ENCODE peak calls at places on chromosome 4, in seven cellular contexts. One of them, this sample, is unnamed.

GRCh38 chr4:680931-681645 is 6.7 kb downstream of the MYL5 start:
- DNase-seq in activated T-cell treated with anti-CD3 and anti-CD28 coated beads, Interleukin-2, amount 50 U/mL, for 72 hours: peak; percentile 66
- DNase-seq in M059J: peak; percentile 35
- DNase-seq in A549: peak; percentile 24
- DNase-seq in posterior cingulate gyrus: no peak
- DNase-seq in NCI-H1092 treated with DMSO at 0.1 percent for 48 hours: no peak
- DNase-seq in AG08396: peak; percentile 81
- DNase-seq in this sample: peak; percentile 55

GRCh38 chr4:75686346-75686745 is 13.1 kb upstream of the G3BP2 start:
- DNase-seq in NCI-H1092 treated with DMSO at 0.1 percent for 48 hours: no peak
- DNase-seq in posterior cingulate gyrus: no peak
- DNase-seq in M059J: no peak
- DNase-seq in AG08396: no peak
- DNase-seq in A549: no peak
- DNase-seq in activated T-cell treated with anti-CD3 and anti-CD28 coated beads, Interleukin-2, amount 50 U/mL, for 72 hours: peak; percentile 32
- DNase-seq in this sample: no peak

GRCh38 chr4:2436301-2436700 is 17.5 kb downstream of the CFAP99 start:
- DNase-seq in NCI-H1092 treated with DMSO at 0.1 percent for 48 hours: peak; percentile 14
- DNase-seq in activated T-cell treated with anti-CD3 and anti-CD28 coated beads, Interleukin-2, amount 50 U/mL, for 72 hours: no peak
- DNase-seq in AG08396: no peak
- DNase-seq in posterior cingulate gyrus: peak; percentile 62
- DNase-seq in M059J: peak; percentile 20
- DNase-seq in A549: peak; percentile 49
- DNase-seq in this sample: no peak

GRCh38 chr4:53459548-53459947 is 82.1 kb downstream of the FIP1L1 start:
- DNase-seq in posterior cingulate gyrus: no peak
- DNase-seq in activated T-cell treated with anti-CD3 and anti-CD28 coated beads, Interleukin-2, amount 50 U/mL, for 72 hours: no peak
- DNase-seq in A549: peak; percentile 10
- DNase-seq in M059J: peak; percentile 23
- DNase-seq in NCI-H1092 treated with DMSO at 0.1 percent for 48 hours: no peak
- DNase-seq in AG08396: peak; percentile 7
- DNase-seq in this sample: no peak

GRCh38 chr4:69713593-69713992 is 46.8 kb downstream of the SULT1B1 start:
- DNase-seq in NCI-H1092 treated with DMSO at 0.1 percent for 48 hours: no peak
- DNase-seq in AG08396: no peak
- DNase-seq in posterior cingulate gyrus: no peak
- DNase-seq in M059J: no peak
- DNase-seq in A549: peak; percentile 2
- DNase-seq in activated T-cell treated with anti-CD3 and anti-CD28 coated beads, Interleukin-2, amount 50 U/mL, for 72 hours: no peak
- DNase-seq in this sample: no peak

GRCh38 chr4:143178923-143179322 is 5.8 kb upstream of the USP38 start:
- DNase-seq in posterior cingulate gyrus: no peak
- DNase-seq in M059J: no peak
- DNase-seq in NCI-H1092 treated with DMSO at 0.1 percent for 48 hours: no peak
- DNase-seq in AG08396: no peak
- DNase-seq in activated T-cell treated with anti-CD3 and anti-CD28 coated beads, Interleukin-2, amount 50 U/mL, for 72 hours: no peak
- DNase-seq in A549: no peak
- DNase-seq in this sample: no peak

GRCh38 chr4:64846417-64846816 is 437.2 kb upstream of the TECRL start:
- DNase-seq in M059J: peak; percentile 18
- DNase-seq in posterior cingulate gyrus: no peak
- DNase-seq in NCI-H1092 treated with DMSO at 0.1 percent for 48 hours: no peak
- DNase-seq in activated T-cell treated with anti-CD3 and anti-CD28 coated beads, Interleukin-2, amount 50 U/mL, for 72 hours: no peak
- DNase-seq in AG08396: no peak
- DNase-seq in A549: no peak
- DNase-seq in this sample: no peak

GRCh38 chr4:924107-925096 is 7.7 kb downstream of the GAK start:
- DNase-seq in posterior cingulate gyrus: no peak
- DNase-seq in activated T-cell treated with anti-CD3 and anti-CD28 coated beads, Interleukin-2, amount 50 U/mL, for 72 hours: peak; percentile 54
- DNase-seq in AG08396: peak; percentile 49
- DNase-seq in A549: no peak
- DNase-seq in M059J: peak; percentile 19
- DNase-seq in NCI-H1092 treated with DMSO at 0.1 percent for 48 hours: no peak
- DNase-seq in this sample: no peak